ENCODE peak calls at places on chromosomes 1 and 21, in five cellular contexts. G, X, N, U and E are unnamed samples.

GRCh38 chr1:96424882-96425281 is 296.7 kb upstream of the PTBP2 start:
- DNase-seq in N (no peak), U (no peak), X (no peak), G (no peak), E (no peak)

GRCh38 chr1:41488599-41488905 is 4.1 kb upstream of the EDN2 start:
- DNase-seq in U (no peak), G (no peak), N (no peak), X (no peak), E (no peak)

GRCh38 chr21:33937146-33937545 is 21.5 kb upstream of the ATP5PO start:
- DNase-seq in U (no peak), X (no peak), G (no peak), N (no peak), E (no peak)

GRCh38 chr21:17725339-17725738 is 93.8 kb downstream of the C21orf91 start:
- DNase-seq in G (no peak), U (no peak), X (no peak), N (no peak), E (peak)

GRCh38 chr1:185045793-185046441 is 559 bp downstream of the RNF2 start:
- DNase-seq in G (peak), N (peak), X (no peak), U (peak), E (peak)

GRCh38 chr1:177909416-177909815 is 60.4 kb downstream of the SEC16B start:
- DNase-seq in X (no peak), N (no peak), U (no peak), G (no peak), E (no peak)

GRCh38 chr1:33130297-33130696 is 49.3 kb downstream of the AZIN2 start:
- DNase-seq in N (peak), X (no peak), G (no peak), U (peak), E (no peak)

GRCh38 chr1:118958937-118959631 is 29.1 kb downstream of the TBX15 start:
- DNase-seq in G (no peak), X (no peak), U (no peak), N (no peak), E (no peak)

GRCh38 chr21:35035116-35035515 is 14.0 kb downstream of the RUNX1 start:
- DNase-seq in U (no peak), G (no peak), X (no peak), N (no peak), E (no peak)

GRCh38 chr1:211305044-211305443 is 21.6 kb upstream of the TRAF5 start:
- DNase-seq in N (peak), X (no peak), G (no peak), U (no peak), E (no peak)

GRCh38 chr1:219362702-219363101 is 189.0 kb downstream of the LYPLAL1 start:
- DNase-seq in N (no peak), X (no peak), G (no peak), U (no peak), E (no peak)

GRCh38 chr1:218492840-218493239 is 147.7 kb downstream of the TGFB2 start:
- DNase-seq in G (no peak), X (no peak), N (no peak), U (no peak), E (no peak)

GRCh38 chr1:905071-905749 is 18.5 kb upstream of the SAMD11 start:
- DNase-seq in U (no peak), G (peak), N (peak), X (no peak), E (no peak)

GRCh38 chr1:47771766-47772165 is 225.4 kb downstream of the TRABD2B start:
- DNase-seq in X (no peak), U (no peak), N (no peak), G (no peak), E (no peak)

GRCh38 chr1:243513726-243514491 is 258.1 kb downstream of the SDCCAG8 start:
- DNase-seq in X (no peak), U (no peak), G (no peak), N (peak), E (no peak)